ENCODE peak calls at places on chromosomes 7 and 10, in five cellular contexts. O is HL-60, G is H9, W is psoas muscle, B is A549. I is an unnamed sample.

GRCh38 chr10:8873310-8873709 is 818.8 kb downstream of the GATA3 start:
- DNase-seq in B (peak), G (no peak), W (no peak), O (no peak), I (no peak)

GRCh38 chr10:69005704-69006103 is 17.1 kb downstream of the KIFBP start:
- DNase-seq in G (no peak), W (no peak), B (no peak), O (no peak), I (no peak)

GRCh38 chr10:13100349-13101294 is 659 bp downstream of the OPTN start:
- DNase-seq in O (no peak), G (peak), B (peak), W (peak), I (peak)

GRCh38 chr7:123143206-123143605 is 56.6 kb downstream of the SLC13A1 start:
- DNase-seq in B (no peak), O (no peak), W (no peak), G (no peak), I (no peak)

GRCh38 chr10:93368210-93368609 is 113.9 kb downstream of the MYOF start:
- DNase-seq in O (no peak), B (no peak), G (no peak), W (no peak), I (no peak)

GRCh38 chr7:7805511-7806153 is 87.2 kb upstream of the RPA3 start:
- DNase-seq in W (no peak), B (no peak), O (no peak), G (no peak), I (no peak)

GRCh38 chr10:97904576-97904975 is 54.9 kb downstream of the GOLGA7B start:
- DNase-seq in O (no peak), B (no peak), W (no peak), G (no peak), I (no peak)

GRCh38 chr10:121595806-121596667 is 2.2 kb downstream of the FGFR2 start:
- DNase-seq in B (no peak), O (no peak), G (peak), W (no peak), I (peak)

GRCh38 chr10:21494221-21495001 is 31.1 kb downstream of the SKIDA1 start:
- DNase-seq in G (peak), B (peak), O (no peak), W (peak), I (peak)

GRCh38 chr10:88991161-88991899 is 732 bp downstream of the FAS start:
- DNase-seq in G (peak), W (peak), O (no peak), B (peak), I (peak)

GRCh38 chr10:7409045-7409731 is 1.6 kb downstream of the SFMBT2 start:
- DNase-seq in O (peak), W (no peak), B (peak), G (peak), I (no peak)

GRCh38 chr7:74143383-74143782 is 30.8 kb upstream of the EIF4H start:
- DNase-seq in W (no peak), B (no peak), O (no peak), G (no peak), I (no peak)

GRCh38 chr7:96727534-96728088 is 18.0 kb upstream of the SEM1 start:
- DNase-seq in G (no peak), B (no peak), O (no peak), W (no peak), I (no peak)

GRCh38 chr7:101519324-101520017 is 109.6 kb downstream of the MYL10 start:
- DNase-seq in B (no peak), O (no peak), G (no peak), W (no peak), I (no peak)

GRCh38 chr10:50367732-50368131 is 116.4 kb upstream of the ASAH2 start:
- DNase-seq in W (no peak), B (peak), O (no peak), G (peak), I (peak)

GRCh38 chr10:22534849-22535604 is 179.4 kb downstream of the PIP4K2A start:
- DNase-seq in O (no peak), B (no peak), G (no peak), W (no peak), I (no peak)

GRCh38 chr7:148265896-148266295 is 324.7 kb upstream of the C7orf33 start:
- DNase-seq in B (no peak), W (no peak), O (no peak), G (no peak), I (no peak)

GRCh38 chr10:113961261-113961938 is 82.3 kb upstream of the ADRB1 start:
- DNase-seq in G (no peak), W (no peak), B (no peak), O (no peak), I (no peak)

GRCh38 chr7:105448181-105448580 is 59.5 kb upstream of the SRPK2 start:
- DNase-seq in W (no peak), B (no peak), O (no peak), G (no peak), I (no peak)

GRCh38 chr10:79608505-79609375 is 2.0 kb upstream of the SFTPA1 start:
- DNase-seq in B (peak), O (peak), W (no peak), G (peak), I (peak)

GRCh38 chr7:33733865-33734650 is 171.3 kb upstream of the BMPER start:
- DNase-seq in B (no peak), G (no peak), O (no peak), W (peak), I (no peak)

GRCh38 chr10:101065479-101066145 is 3.8 kb downstream of the KAZALD1 start:
- DNase-seq in O (no peak), B (no peak), W (no peak), G (no peak), I (no peak)

GRCh38 chr10:132628966-132629900 is 91.6 kb downstream of the INPP5A start:
- DNase-seq in G (no peak), B (no peak), O (no peak), W (peak), I (no peak)

GRCh38 chr10:14009315-14010082 is 321.2 kb downstream of the FRMD4A start:
- DNase-seq in O (no peak), G (no peak), B (no peak), W (no peak), I (peak)

GRCh38 chr10:129476431-129476830 is 9.4 kb downstream of the MGMT start:
- DNase-seq in G (no peak), B (no peak), O (no peak), W (no peak), I (no peak)

GRCh38 chr10:119693262-119693957 is 32.4 kb upstream of the INPP5F start:
- DNase-seq in O (no peak), B (no peak), G (no peak), W (no peak), I (no peak)

GRCh38 chr10:28545967-28546644 is 13.2 kb downstream of the WAC start:
- DNase-seq in W (no peak), O (no peak), B (no peak), G (no peak), I (no peak)

GRCh38 chr7:157429001-157429679 is 92.3 kb downstream of the DNAJB6 start:
- DNase-seq in O (no peak), B (no peak), G (no peak), W (peak), I (no peak)

GRCh38 chr7:35528381-35528977 is 166.5 kb downstream of the HERPUD2 start:
- DNase-seq in G (no peak), B (no peak), O (no peak), W (no peak), I (no peak)

GRCh38 chr7:112215787-112216186 is 9.3 kb downstream of the ZNF277 start:
- DNase-seq in G (no peak), W (no peak), B (no peak), O (no peak), I (no peak)

GRCh38 chr10:78744521-78745090 is 324.2 kb upstream of the ZMIZ1 start:
- DNase-seq in G (no peak), O (no peak), W (peak), B (no peak), I (no peak)

GRCh38 chr7:44104880-44105771 is 981 bp downstream of the AEBP1 start:
- DNase-seq in B (no peak), O (no peak), W (peak), G (no peak), I (no peak)

GRCh38 chr7:105010538-105011523 is 3.2 kb upstream of the KMT2E start:
- DNase-seq in G (no peak), B (no peak), O (no peak), W (no peak), I (no peak)

GRCh38 chr7:141484907-141485306 is 66.3 kb upstream of the AGK start:
- DNase-seq in W (no peak), B (no peak), O (no peak), G (no peak), I (no peak)

GRCh38 chr7:141481971-141482370 is 69.2 kb upstream of the AGK start:
- DNase-seq in B (no peak), G (no peak), W (no peak), O (no peak), I (no peak)

GRCh38 chr7:141483044-141483443 is 68.2 kb upstream of the AGK start:
- DNase-seq in O (no peak), B (peak), W (no peak), G (no peak), I (no peak)

GRCh38 chr7:141490474-141490873 is 60.7 kb upstream of the AGK start:
- DNase-seq in B (no peak), G (no peak), W (no peak), O (no peak), I (no peak)

DNA sequence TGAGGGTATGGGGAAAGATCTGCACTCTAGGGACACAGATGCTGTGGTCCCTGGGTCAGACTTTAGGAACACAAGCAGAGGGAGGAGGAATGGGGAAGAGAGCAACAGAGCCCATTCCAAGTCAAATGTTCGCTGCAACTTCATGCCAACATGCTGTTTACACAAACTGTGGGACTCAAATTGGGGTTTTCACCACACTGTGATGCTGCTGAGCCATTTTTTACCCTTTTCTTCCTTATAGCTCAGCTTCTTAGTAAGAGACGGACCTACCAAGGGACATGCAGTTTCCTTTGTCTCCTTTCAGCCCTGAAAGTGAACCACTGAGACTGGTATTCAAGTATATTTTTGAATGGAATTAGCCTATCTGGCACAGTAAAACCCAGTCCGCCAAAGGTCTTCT is 64.3 kb upstream of the AGK start:
- DNase-seq in O (no peak), B (no peak), W (no peak), G (no peak), I (no peak)
- TF ChIP-seq CTCF in O (no peak), B (no peak), W (no peak), G (peak), I (no peak)

GRCh38 chr10:86651631-86652331 is 2.6 kb upstream of the OPN4 start:
- DNase-seq in W (no peak), B (no peak), O (no peak), G (peak), I (no peak)
- TF ChIP-seq CTCF in W (no peak), B (no peak), O (no peak), G (no peak), I (no peak)

GRCh38 chr10:70053896-70054641 is 1.4 kb downstream of the MACROH2A2 start:
- DNase-seq in B (peak), G (peak), O (no peak), W (peak), I (peak)

GRCh38 chr10:70051878-70052277 is 768 bp upstream of the MACROH2A2 start:
- DNase-seq in B (no peak), W (no peak), G (no peak), O (no peak), I (no peak)

GRCh38 chr10:70053212-70053895 is 708 bp downstream of the MACROH2A2 start:
- DNase-seq in G (peak), W (no peak), O (no peak), B (peak), I (peak)

GRCh38 chr10:70054902-70055301 is 2.3 kb downstream of the MACROH2A2 start:
- DNase-seq in B (no peak), G (no peak), O (no peak), W (no peak), I (no peak)

DNA sequence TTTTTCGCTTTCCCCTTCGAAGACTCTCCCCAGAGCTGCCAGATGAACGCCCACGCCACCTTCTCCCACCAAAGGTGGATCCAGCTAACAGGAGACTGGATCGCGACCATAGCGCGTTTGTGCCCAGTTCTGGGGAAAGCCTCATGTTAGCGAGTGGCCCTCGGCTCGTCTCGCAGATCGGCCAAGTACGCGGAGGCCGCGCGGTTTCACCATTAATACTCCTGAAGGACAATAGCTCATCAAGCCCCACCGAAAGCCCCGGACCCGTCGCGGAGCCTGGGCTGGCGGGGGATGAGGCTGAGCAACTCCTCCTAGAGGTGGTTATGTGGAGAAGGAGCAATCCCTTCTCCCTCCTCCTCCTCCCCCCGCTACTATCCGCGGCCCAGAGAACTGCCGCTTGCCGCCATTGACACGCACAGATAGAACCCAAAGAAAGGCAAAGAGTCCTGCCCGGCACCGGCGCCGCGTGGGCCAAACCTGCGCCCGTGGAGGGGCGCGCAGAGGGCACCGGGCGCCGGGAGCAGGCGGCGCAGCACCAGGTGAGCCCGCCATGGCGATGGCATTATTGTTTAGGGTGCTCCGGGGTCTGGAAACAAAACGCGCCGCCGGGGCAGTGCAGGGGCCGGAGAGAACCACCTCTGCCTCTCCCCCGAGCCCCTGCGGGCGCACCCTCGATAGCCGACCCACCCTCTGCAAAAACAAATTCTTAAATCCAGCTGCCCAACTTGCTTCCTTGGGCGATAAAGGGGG is at the start of gene MACROH2A2:
- DNase-seq in G (peak), B (peak), O (no peak), W (peak), I (peak)
- TF ChIP-seq CTCF in G (peak), B (peak), O (no peak), W (peak), I (no peak)

GRCh38 chr7:207418-208127 is 15.2 kb downstream of the FAM20C start:
- DNase-seq in B (no peak), W (no peak), G (peak), O (no peak), I (no peak)
- TF ChIP-seq CTCF in B (no peak), W (no peak), G (peak), O (no peak), I (no peak)

DNA sequence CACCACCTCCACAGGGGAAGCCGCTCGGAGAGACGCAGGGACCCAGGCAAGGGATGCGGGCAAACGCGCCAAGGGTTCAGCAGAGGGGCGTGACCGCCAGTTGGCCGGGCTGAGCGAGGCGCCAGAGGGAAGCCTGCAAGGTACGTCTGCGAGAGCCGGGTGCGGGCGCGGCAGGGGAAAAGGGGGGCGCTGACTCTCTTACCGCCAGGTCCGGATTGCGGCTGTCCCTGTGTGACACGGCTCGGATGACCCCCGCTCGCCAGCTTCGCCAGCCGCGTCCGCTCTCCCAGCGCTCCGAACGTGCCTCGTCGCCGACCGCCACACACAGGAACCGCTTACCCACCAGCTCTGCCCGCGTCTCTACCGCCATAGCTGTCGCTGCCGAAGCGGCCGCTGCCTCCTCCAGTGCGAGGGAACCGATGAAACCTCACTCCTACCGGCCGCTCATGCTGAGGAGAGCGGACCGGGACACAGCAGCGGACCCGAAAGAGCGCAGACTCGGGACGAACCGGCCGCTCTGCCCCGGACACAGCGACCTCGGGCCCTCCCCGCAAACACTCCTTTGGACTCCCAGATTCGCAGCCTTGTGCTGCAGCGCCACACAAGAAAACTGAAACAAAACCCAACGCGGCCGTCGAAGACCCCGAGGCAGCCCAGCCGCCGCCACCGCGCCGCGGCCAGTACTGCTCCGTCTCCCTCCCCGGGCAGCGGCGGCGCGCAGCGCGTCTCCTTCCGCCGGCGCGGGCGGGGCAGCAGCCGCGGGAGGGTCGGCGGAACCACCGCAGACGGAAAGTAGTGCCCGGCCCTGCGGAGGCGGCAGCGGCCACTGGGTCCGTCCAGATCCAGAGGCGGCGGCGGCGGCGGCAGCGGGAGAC is at the start of gene JMJD1C:
- DNase-seq in G (peak), B (peak), W (peak), O (peak), I (peak)
- TF ChIP-seq CTCF in G (peak), B (no peak), W (peak), O (no peak), I (no peak)

GRCh38 chr10:30510184-30510931 is 76.4 kb downstream of the MAP3K8 start:
- DNase-seq in O (no peak), W (peak), G (no peak), B (peak), I (peak)
- TF ChIP-seq CTCF in O (no peak), W (peak), G (no peak), B (no peak), I (no peak)

GRCh38 chr7:130959743-130960207 is 225.8 kb upstream of the KLF14 start:
- DNase-seq in O (peak), B (peak), G (no peak), W (no peak), I (peak)
- TF ChIP-seq CTCF in O (peak), B (peak), G (peak), W (no peak), I (peak)

DNA sequence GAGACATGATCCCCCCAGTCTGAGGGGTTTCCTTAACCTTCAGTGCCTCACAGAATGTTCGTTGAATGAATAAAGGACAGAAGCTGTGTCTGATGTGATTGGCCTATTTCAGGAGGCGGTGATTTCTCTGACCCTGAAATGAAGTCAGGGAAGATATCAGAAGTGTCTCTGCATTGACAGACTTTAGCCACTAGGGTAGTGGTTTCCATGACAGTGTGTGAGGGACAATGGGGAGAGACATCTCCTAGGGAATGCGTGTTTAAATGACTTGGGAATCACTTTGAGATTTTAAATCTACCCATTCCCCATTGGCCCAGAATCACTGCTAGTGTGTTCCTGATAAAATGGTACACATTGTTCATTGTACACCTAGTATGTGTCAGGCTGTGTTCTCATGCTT is 132.0 kb downstream of the CFAP58 start:
- DNase-seq in G (no peak), O (no peak), B (peak), W (no peak), I (no peak)
- TF ChIP-seq CTCF in G (peak), O (no peak), B (no peak), W (no peak), I (no peak)